ENCODE peak calls at places on chromosomes 6 and 20, in six cellular contexts. F is transverse colon; Y is MM.1S; S is GM12878; M is fibroblast of mammary gland; L is CD8-positive, alpha-beta T cell. T is an unnamed sample.

GRCh38 chr6:2433686-2434085 is 188.3 kb upstream of the GMDS start:
- DNase-seq in Y (no peak), S (no peak), F (no peak), L (no peak), M (no peak), T (no peak)

GRCh38 chr20:63811491-63811875 is 19.6 kb downstream of the ZBTB46 start:
- DNase-seq in F (no peak), L (no peak), M (no peak), Y (no peak), S (no peak), T (no peak)

GRCh38 chr6:116371384-116372209 is 850 bp downstream of the DSE start:
- DNase-seq in M (peak), Y (no peak), F (peak), L (peak), S (no peak), T (peak)

GRCh38 chr20:40195742-40196141 is 493.3 kb downstream of the MAFB start:
- DNase-seq in L (no peak), Y (no peak), M (no peak), F (no peak), S (no peak), T (no peak)

GRCh38 chr6:130223508-130223907 is 757 bp upstream of the SAMD3 start:
- DNase-seq in S (peak), F (peak), M (peak), Y (peak), L (peak), T (no peak)

GRCh38 chr20:53942973-53943372 is 127.4 kb downstream of the BCAS1 start:
- DNase-seq in F (no peak), S (no peak), Y (no peak), L (no peak), M (no peak), T (no peak)

GRCh38 chr20:63765082-63765873 is 25.7 kb downstream of the SLC2A4RG start:
- DNase-seq in F (no peak), S (no peak), L (no peak), Y (no peak), M (no peak), T (no peak)

GRCh38 chr6:44074383-44075136 is 52.7 kb downstream of the MRPL14 start:
- DNase-seq in S (peak), Y (peak), L (peak), F (peak), M (peak), T (peak)

GRCh38 chr6:129555206-129555832 is 154.7 kb downstream of the ARHGAP18 start:
- DNase-seq in Y (no peak), S (no peak), F (no peak), L (no peak), M (peak), T (no peak)

GRCh38 chr20:37490670-37491350 is 30.2 kb upstream of the NNAT start:
- DNase-seq in M (no peak), L (no peak), F (no peak), S (no peak), Y (no peak), T (no peak)

GRCh38 chr6:136717297-136717990 is 74.8 kb downstream of the MAP3K5 start:
- DNase-seq in M (no peak), Y (peak), L (no peak), F (no peak), S (peak), T (no peak)

GRCh38 chr6:138517635-138518034 is 18.3 kb upstream of the NHSL1 start:
- DNase-seq in L (peak), F (peak), S (no peak), M (peak), Y (peak), T (peak)

GRCh38 chr6:130202782-130203181 is 20.0 kb downstream of the SAMD3 start:
- DNase-seq in Y (peak), M (no peak), F (peak), L (peak), S (no peak), T (no peak)

GRCh38 chr6:83735461-83735860 is 26.6 kb upstream of the SNAP91 start:
- DNase-seq in L (no peak), Y (no peak), M (no peak), F (no peak), S (no peak), T (no peak)

GRCh38 chr6:36244641-36245280 is 25.1 kb upstream of the PNPLA1 start:
- DNase-seq in Y (no peak), M (no peak), L (no peak), S (no peak), F (no peak), T (no peak)

GRCh38 chr6:140774080-140774505 is 1358.6 kb upstream of the GJE1 start:
- DNase-seq in M (peak), F (no peak), Y (peak), L (no peak), S (peak), T (no peak)

GRCh38 chr6:43269273-43270007 is 26.2 kb downstream of the TTBK1 start:
- DNase-seq in L (peak), Y (no peak), M (no peak), S (no peak), F (peak), T (no peak)

GRCh38 chr20:49324306-49324705 is 46.4 kb upstream of the ZNFX1 start:
- DNase-seq in Y (no peak), F (no peak), S (no peak), L (no peak), M (no peak), T (no peak)

GRCh38 chr20:49319204-49319809 is 41.5 kb upstream of the ZNFX1 start:
- DNase-seq in L (no peak), S (no peak), M (no peak), F (no peak), Y (no peak), T (no peak)

GRCh38 chr20:49325981-49326380 is 48.1 kb upstream of the ZNFX1 start:
- DNase-seq in M (peak), Y (no peak), L (no peak), S (no peak), F (no peak), T (no peak)

GRCh38 chr20:49320460-49320859 is 42.6 kb upstream of the ZNFX1 start:
- DNase-seq in F (no peak), Y (no peak), S (no peak), M (peak), L (no peak), T (no peak)

DNA sequence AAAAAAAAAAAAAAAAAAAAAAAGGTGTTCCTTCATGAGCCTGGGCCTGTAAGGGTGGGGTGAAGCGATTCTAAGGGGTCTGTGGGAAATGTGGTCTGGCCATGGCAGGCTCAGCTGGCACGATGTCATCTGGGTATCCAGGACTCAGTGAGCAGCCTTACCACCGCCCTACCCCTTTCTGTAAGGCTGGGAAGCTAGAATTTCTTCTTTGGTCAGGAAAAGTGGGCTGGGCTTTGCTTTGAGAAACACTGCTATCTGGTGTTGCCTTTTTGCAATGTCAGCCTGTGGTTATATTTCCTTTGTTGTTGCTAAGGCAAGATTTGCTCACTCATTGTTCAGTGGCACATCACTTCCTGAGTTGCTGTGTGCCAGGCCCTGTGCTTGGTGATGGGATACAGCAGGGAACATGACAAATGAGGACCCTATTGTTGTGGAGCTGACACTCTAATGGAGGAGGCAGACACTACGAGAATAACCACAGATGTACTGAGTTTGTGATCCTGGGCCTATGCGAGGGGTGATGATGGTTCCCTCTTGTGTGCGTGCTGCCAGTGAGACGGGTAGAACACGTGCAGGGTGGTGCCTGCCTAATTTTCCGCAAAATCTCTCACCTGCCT is 45.9 kb upstream of the ZNFX1 start:
- DNase-seq in Y (peak), F (no peak), M (peak), L (peak), S (no peak), T (peak)
- TF ChIP-seq CTCF in Y (peak), F (peak), M (peak), L (peak), S (peak), T (no peak)

GRCh38 chr6:155315516-155315871 is 1.2 kb upstream of the TFB1M start:
- DNase-seq in M (peak), L (no peak), S (no peak), F (no peak), Y (no peak), T (no peak)

GRCh38 chr6:155316419-155316818 is 2.1 kb upstream of the TFB1M start:
- DNase-seq in F (no peak), M (no peak), S (no peak), Y (no peak), L (no peak), T (no peak)

GRCh38 chr6:155314773-155315515 is 660 bp upstream of the TFB1M start:
- DNase-seq in F (peak), M (peak), S (peak), L (peak), Y (peak), T (no peak)

GRCh38 chr6:155319902-155320301 is 5.6 kb upstream of the TFB1M start:
- DNase-seq in Y (no peak), S (no peak), M (no peak), F (no peak), L (no peak), T (no peak)

GRCh38 chr6:155317186-155317585 is 2.9 kb upstream of the TFB1M start:
- DNase-seq in Y (no peak), L (no peak), S (no peak), F (no peak), M (peak), T (no peak)
- TF ChIP-seq CTCF in Y (no peak), L (peak), S (no peak), F (no peak), M (peak), T (no peak)

DNA sequence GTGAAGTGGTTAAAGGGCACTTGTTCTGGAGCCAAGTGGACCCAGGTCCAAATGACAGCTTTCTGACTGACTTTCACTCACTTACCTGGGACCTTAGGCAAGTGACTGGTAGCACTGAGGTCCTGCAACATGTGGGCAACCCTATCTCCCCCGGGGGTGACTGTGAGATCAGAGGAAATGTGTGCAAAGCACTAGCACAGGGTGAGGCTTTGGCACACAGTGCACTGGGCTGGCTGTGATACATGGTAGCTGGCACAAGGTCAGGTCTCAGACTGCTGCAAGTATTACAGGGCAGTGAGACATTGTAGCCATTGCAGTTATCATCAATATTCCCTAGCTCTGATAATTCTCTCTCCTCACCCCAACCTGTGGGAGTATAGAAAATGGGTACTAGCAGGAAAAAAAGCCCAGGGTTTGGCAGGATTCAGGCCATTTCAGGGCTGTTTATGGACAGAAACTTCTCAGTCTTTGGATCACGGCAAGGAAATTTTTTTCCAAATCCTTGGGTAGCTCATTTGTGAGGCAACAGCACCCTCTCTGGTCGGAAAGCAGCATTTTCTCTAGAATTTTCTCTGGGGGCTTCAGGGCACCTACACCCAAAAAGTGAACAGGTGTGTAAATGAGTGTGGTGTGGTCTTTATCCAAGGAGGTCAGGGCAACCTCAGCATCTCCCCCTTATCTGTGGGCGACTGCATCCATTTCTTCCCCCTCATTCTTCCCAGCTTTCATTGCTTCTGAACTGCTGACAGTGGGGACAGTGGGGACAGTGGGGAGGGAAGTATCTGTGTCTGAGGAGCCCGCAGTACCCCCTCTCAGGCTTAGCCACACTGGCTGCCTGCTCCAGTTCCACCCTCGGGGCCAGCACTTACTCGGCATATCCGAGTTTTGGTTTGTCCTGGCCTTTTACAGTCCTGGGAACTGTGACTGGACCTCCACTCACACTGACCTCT is 148.7 kb upstream of the PHACTR3 start:
- DNase-seq in F (no peak), L (no peak), M (peak), Y (no peak), S (no peak), T (peak)
- TF ChIP-seq CTCF in F (peak), L (peak), M (peak), Y (peak), S (peak), T (peak)

GRCh38 chr6:42201382-42201781 is 6.6 kb upstream of the GUCA1B start:
- DNase-seq in L (no peak), S (no peak), Y (no peak), F (no peak), M (peak), T (no peak)

GRCh38 chr6:42200035-42200434 is 5.3 kb upstream of the GUCA1B start:
- DNase-seq in M (peak), F (no peak), L (no peak), S (no peak), Y (no peak), T (peak)

GRCh38 chr6:42199106-42199981 is 4.6 kb upstream of the GUCA1B start:
- DNase-seq in L (no peak), F (no peak), S (no peak), Y (no peak), M (peak), T (no peak)

GRCh38 chr6:42195415-42195814 is 659 bp upstream of the GUCA1B start:
- DNase-seq in M (no peak), Y (no peak), F (no peak), S (no peak), L (no peak), T (no peak)

DNA sequence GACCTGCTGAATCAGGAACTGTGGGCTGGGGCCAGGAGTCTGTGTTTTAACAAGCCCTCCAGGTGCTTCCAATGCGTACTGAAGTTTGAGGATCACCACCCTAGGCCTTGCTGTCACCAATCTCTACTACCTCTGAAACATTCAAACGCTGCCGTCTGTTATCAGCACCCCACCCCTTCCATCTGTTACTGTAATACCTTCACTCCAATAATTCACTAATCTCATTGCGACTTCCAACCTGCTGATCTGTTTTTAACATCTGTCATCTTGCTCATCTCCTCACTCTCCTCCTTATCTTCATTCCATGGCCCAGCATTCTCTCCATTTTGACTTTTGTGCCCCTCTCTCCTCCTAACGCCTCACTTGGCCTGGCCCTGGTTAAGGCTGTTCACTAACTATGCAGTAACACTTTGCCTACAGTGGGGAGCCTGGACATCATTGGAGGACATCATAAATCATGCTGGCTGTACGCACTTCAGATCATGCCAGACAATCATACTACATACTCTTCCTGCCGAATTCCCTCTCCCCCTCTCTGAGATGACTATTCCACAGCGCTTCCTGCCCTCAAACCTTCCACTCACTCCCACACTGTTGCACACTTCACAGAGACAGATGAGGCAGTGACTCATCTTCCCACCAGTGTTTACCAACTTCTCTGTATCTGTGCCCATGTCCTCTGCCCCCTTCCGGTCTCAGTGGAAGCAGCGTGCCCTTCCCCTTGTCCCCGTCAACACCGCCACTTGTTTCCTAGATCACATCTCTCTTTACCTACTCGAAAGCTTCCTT is 3.0 kb upstream of the GUCA1B start:
- DNase-seq in Y (no peak), F (no peak), L (peak), S (no peak), M (peak), T (no peak)
- TF ChIP-seq CTCF in Y (no peak), F (no peak), L (no peak), S (no peak), M (no peak), T (no peak)

GRCh38 chr20:51710503-51710902 is 57.7 kb downstream of the ATP9A start:
- DNase-seq in M (no peak), S (no peak), Y (no peak), F (no peak), L (no peak), T (no peak)

GRCh38 chr20:51711426-51711825 is 56.8 kb downstream of the ATP9A start:
- DNase-seq in F (no peak), Y (no peak), S (no peak), L (no peak), M (no peak), T (no peak)

GRCh38 chr20:51713213-51713598 is 55.0 kb downstream of the ATP9A start:
- DNase-seq in L (no peak), M (no peak), S (no peak), Y (no peak), F (no peak), T (no peak)

GRCh38 chr20:51715028-51715872 is 52.9 kb downstream of the ATP9A start:
- DNase-seq in L (no peak), M (no peak), Y (no peak), F (no peak), S (no peak), T (no peak)

DNA sequence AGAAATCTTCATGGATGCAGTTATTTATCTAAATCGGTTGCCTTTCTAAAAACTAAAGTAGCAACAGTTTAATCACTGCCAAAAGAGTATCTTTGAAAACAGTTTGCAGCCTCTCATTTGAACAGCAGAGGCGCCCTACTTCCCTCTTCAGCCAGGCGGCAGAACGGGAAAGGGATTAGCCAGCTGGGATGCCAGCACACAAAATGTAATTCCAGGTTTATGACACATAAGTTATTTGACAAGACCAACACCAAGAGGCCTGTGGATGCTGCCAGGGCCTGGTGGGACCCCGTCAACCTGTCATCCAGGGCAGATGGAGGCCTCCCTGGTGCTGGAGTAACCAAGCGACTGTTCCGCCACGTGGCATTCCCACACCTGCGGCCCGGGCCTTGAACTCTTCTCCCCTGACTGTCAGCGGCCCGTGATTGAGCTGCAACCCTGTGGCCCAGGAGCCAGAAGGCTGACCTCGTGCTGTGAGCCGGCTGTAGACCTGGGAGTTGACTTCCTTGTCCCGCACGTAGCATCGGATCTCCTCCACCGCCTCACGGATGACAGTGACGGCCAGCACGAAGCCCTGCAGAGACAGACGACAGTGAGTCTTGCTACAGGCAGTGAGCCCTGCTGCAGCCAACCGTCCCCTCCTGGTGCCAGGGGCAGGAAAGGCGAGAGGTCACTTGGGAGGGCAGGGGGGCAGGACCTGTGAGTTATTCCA is 55.5 kb downstream of the ATP9A start:
- DNase-seq in S (no peak), F (no peak), L (no peak), M (peak), Y (no peak), T (no peak)
- TF ChIP-seq CTCF in S (no peak), F (peak), L (no peak), M (peak), Y (no peak), T (no peak)

DNA sequence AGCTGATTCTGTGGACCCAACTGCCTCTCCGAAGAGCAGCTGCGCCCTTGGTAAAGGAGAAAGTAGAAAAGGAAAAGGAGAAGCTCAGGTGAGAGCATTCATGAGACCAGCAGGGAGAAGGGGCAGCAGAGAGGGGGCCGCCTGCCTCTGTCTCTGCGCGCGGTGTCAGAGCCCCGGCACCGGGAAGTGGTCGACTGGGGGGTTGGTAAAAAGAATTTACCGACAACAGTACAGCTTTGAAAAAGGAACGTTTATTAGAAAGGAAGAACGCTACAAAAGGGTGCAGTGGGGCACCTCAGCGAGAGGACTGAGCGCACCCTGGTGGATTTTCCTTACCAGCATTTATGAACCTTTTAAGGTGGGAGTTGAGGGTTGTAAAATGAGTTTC is 61.9 kb downstream of the GPR6 start:
- DNase-seq in S (no peak), L (peak), F (peak), Y (peak), M (peak), T (no peak)
- TF ChIP-seq CTCF in S (peak), L (peak), F (no peak), Y (peak), M (peak), T (no peak)

T was measured in prostate gland.